ENCODE peak calls at places on chromosomes 4 and X, in seven cellular contexts. W is upper lobe of right lung, R is ascending aorta, Q is dorsolateral prefrontal cortex, P is sigmoid colon, H is hepatocyte, J is breast epithelium. U is an unnamed sample. For H3K27me3, the result is how much of the 10 kb centered on the place peaks cover.

GRCh38 chr4:81528200-81528599 is 56.5 kb upstream of the RASGEF1B start:
- DNase-seq in W (no peak), P (no peak), H (no peak), Q (no peak), J (no peak), R (no peak), U (no peak)

GRCh38 chr4:84985952-84986351 is 19.5 kb upstream of the WDFY3 start:
- DNase-seq in R (no peak), J (no peak), W (no peak), P (no peak), Q (no peak), H (no peak), U (no peak)

GRCh38 chr4:129218355-129218754 is 122.4 kb downstream of the C4orf33 start:
- DNase-seq in W (no peak), R (no peak), P (no peak), H (peak), Q (no peak), J (no peak), U (no peak)

GRCh38 chr4:73731968-73732610 is 8.3 kb upstream of the CXCL8 start:
- DNase-seq in J (no peak), P (no peak), Q (no peak), W (no peak), H (no peak), R (no peak), U (no peak)

GRCh38 chrX:136909706-136910564 is 29.4 kb upstream of the RBMX start:
- DNase-seq in J (peak), Q (no peak), P (peak), W (peak), R (peak), H (peak), U (no peak)

GRCh38 chr4:48904541-48905142 is 1.9 kb downstream of the OCIAD2 start:
- DNase-seq in J (no peak), P (no peak), W (no peak), Q (no peak), R (no peak), H (no peak), U (no peak)

GRCh38 chr4:2059034-2059725 is at the start of gene NAT8L:
- DNase-seq in P (no peak), W (no peak), H (peak), Q (peak), J (no peak), R (no peak), U (no peak)

GRCh38 chr4:181550381-181550780 is 692.8 kb upstream of the TENM3 start:
- DNase-seq in Q (no peak), H (no peak), P (no peak), R (no peak), W (no peak), J (no peak), U (no peak)

GRCh38 chrX:8049827-8050226 is 121.2 kb downstream of the VCX2 start:
- DNase-seq in R (no peak), Q (no peak), H (no peak), W (no peak), P (no peak), J (no peak), U (no peak)

DNA sequence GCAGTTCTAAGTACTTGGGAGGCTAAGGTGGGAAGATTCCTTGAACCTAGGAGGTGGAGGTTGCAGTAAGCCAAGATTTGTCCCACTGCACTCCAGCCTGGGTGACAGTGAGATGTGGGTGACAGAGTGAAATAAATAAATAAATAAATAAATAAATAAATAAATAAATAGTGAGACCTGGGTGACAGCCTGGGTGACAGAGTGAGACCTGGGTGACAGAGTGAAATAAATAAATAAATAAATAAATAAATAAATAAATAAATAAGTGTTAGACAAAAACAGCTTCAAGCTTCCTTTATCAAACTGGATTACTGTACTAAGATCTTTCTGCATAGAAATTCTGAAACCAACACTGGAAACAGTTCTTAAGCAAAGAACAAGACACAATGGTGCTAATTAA is 71.8 kb upstream of the BMP2K start:
- DNase-seq in H (no peak), Q (no peak), P (no peak), J (no peak), W (no peak), R (no peak), U (no peak)
- H3K27ac ChIP-seq in H (peak), Q (peak), P (no peak), J (no peak), W (no peak), R (no peak), U (no peak)

DNA sequence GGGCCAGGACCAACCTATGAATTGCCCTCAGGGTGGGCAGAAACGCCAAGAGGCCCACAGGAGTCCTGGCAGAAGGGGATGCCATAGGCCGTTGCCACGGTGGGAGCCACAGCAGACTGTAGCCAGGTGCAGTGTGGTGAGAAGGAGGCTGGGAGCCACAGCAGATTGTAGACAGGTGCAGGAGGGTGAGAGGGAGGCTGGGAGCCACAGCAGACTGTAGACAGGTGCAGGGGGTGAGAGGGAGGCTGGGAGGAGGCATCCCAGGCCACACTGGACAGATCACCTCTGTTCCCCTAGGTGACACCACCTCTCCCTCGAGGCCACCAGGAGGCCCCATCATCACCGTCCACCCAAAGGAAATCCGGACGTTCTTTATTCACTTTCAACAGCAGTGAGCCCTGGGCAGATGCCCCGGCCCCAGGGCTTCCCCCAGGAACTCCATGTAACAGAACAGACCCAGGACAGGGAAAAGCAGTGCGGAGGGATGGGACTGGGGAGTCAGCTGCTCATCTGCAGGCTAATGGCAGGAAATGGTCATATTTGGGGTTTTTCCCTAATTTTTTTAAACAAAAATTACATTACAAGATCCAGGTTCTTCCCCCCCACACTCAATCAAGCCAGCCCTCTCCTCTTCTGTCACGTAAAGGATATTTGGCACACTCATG is 19.5 kb upstream of the MRFAP1 start:
- DNase-seq in Q (no peak), J (no peak), R (no peak), H (no peak), W (peak), P (peak), U (peak)
- TF ChIP-seq CTCF in Q (no peak), J (no peak), R (no peak), H (no peak), W (no peak), P (no peak), U (no peak)

GRCh38 chrX:17417411-17417810 is 42.4 kb downstream of the NHS start:
- DNase-seq in R (no peak), W (no peak), J (no peak), P (no peak), H (no peak), Q (no peak), U (no peak)
- H3K27me3 ChIP-seq in R (under half), W (under half), J (under half), P (under half), H (under half), Q (half or more), U (under half)

DNA sequence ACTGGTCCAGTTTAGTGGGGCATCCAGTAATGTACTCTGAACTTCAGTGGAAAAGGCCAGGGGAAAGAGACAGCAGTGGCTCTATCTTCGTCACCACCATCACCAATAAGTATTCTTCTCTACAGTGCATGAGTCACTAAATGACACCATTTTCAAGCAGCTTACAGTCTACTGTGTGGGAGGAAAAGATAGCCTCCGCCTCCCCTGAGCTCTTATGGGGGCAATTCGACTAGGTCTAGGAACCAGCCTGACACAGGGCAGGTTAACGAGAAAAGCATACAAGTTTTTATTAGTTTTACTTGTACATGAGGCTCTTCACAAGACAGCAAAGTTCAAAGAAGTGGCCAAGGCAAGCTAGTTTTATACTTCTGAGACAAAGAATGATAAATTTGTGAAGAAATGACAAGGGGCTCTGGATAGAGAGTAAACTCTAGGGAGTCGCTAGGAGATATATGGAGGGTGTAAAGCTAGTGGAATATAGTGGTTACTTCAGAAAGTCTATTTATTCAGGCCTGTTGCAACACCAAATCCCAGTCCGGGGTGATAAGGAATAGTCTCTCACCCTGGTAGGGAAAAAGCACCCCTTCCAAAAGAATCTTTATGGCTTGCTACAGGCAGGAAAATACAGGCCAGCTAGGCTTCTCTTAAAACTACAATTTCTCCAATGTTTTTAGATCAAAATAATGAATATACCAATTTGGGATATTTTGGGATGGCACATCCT is 49.7 kb downstream of the SCD5 start:
- DNase-seq in J (no peak), H (peak), R (peak), Q (no peak), W (no peak), P (no peak), U (peak)
- H3K27ac ChIP-seq in J (no peak), H (peak), R (no peak), Q (peak), W (no peak), P (no peak), U (no peak)

GRCh38 chrX:2324116-2324515 is 176.7 kb downstream of the DHRSX start:
- DNase-seq in Q (no peak), R (no peak), J (no peak), P (no peak), W (no peak), H (no peak), U (no peak)
- TF ChIP-seq CTCF in Q (no peak), R (no peak), J (no peak), P (no peak), W (no peak), H (no peak), U (no peak)

U was measured in spleen.